ENCODE peak calls at places on chromosomes 5 and 9, in ten cellular contexts. I is T-helper 2 cell; U is activated CD4-positive, alpha-beta T cell treated with anti-CD3 and anti-CD28 coated beads for 36 hours; P is hypothalamus; W is T-cell; C is IMR-90; D is NCI-H524; S is hippocampal formation; B is H54; H is heart right ventricle. J is an unnamed sample.

GRCh38 chr9:591292-591691 is 250.2 kb upstream of the DMRT1 start:
- DNase-seq in I (no peak), U (no peak), P (no peak), W (no peak), C (no peak), D (no peak), S (no peak), B (no peak), H (peak), J (no peak)

GRCh38 chr9:128819716-128820664 is 1.7 kb downstream of the ENDOG start:
- DNase-seq in I (no peak), U (no peak), P (peak), W (no peak), C (no peak), D (no peak), S (no peak), B (no peak), H (peak), J (no peak)

GRCh38 chr9:93592389-93593021 is 16.1 kb downstream of the PHF2 start:
- DNase-seq in I (no peak), U (no peak), P (no peak), W (no peak), C (no peak), D (peak), S (no peak), B (no peak), H (no peak), J (no peak)

GRCh38 chr9:79694676-79695400 is 123.1 kb downstream of the TLE4 start:
- DNase-seq in I (no peak), U (no peak), P (no peak), W (no peak), C (peak), D (no peak), S (no peak), B (no peak), H (no peak), J (no peak)

GRCh38 chr5:35902032-35902681 is 36.3 kb downstream of the CAPSL start:
- DNase-seq in I (no peak), U (peak), P (no peak), W (no peak), C (peak), D (peak), S (no peak), B (no peak), H (no peak), J (no peak)

GRCh38 chr5:109455598-109456096 is 45.9 kb upstream of the PJA2 start:
- DNase-seq in I (no peak), U (peak), P (peak), W (no peak), C (peak), D (no peak), S (no peak), B (peak), H (no peak), J (peak)

GRCh38 chr5:151150484-151151262 is 6.9 kb downstream of the ANXA6 start:
- DNase-seq in I (peak), U (peak), P (peak), W (peak), C (peak), D (peak), S (no peak), B (no peak), H (peak), J (no peak)

GRCh38 chr9:125932012-125932411 is 184.8 kb downstream of the PBX3 start:
- DNase-seq in I (no peak), U (no peak), P (peak), W (no peak), C (peak), D (no peak), S (peak), B (peak), H (no peak), J (peak)

GRCh38 chr5:91020065-91020800 is 362.9 kb downstream of the ARRDC3 start:
- DNase-seq in I (no peak), U (no peak), P (no peak), W (no peak), C (peak), D (no peak), S (no peak), B (no peak), H (no peak), J (no peak)

GRCh38 chr5:6606884-6607558 is 25.8 kb downstream of the NSUN2 start:
- DNase-seq in I (no peak), U (no peak), P (no peak), W (no peak), C (no peak), D (no peak), S (no peak), B (no peak), H (no peak), J (no peak)

GRCh38 chr5:8184455-8185063 is 315.6 kb downstream of the MTRR start:
- DNase-seq in I (no peak), U (peak), P (peak), W (no peak), C (peak), D (peak), S (no peak), B (peak), H (peak), J (no peak)

GRCh38 chr9:80899208-80899607 is 790.1 kb downstream of the TLE1 start:
- DNase-seq in I (no peak), U (no peak), P (no peak), W (no peak), C (peak), D (no peak), S (no peak), B (no peak), H (no peak), J (no peak)

GRCh38 chr5:72507360-72508238 is at the start of gene ZNF366:
- DNase-seq in I (no peak), U (no peak), P (no peak), W (no peak), C (peak), D (no peak), S (no peak), B (no peak), H (no peak), J (no peak)

GRCh38 chr5:138603521-138603920 is 28.3 kb upstream of the HSPA9 start:
- DNase-seq in I (no peak), U (peak), P (no peak), W (no peak), C (peak), D (no peak), S (no peak), B (no peak), H (no peak), J (no peak)

J was measured in NCI-H460.